ENCODE peak calls at places on chromosomes 16 and 17, in nine cellular contexts. One of them, this sample, is unnamed.

GRCh38 chr17:35242158-35242804 is 591 bp upstream of the SLFN5 start:
- DNase-seq in AG09319: no peak
- DNase-seq in mesothelial cell of epicardium: peak; percentile 67
- DNase-seq in fibroblast of lung: no peak
- DNase-seq in endothelial cell: peak; percentile 37
- DNase-seq in activated B cell treated with CpG ODN at 0.5 μM for 24 hours: peak; percentile 39
- DNase-seq in uterus: peak; percentile 45
- DNase-seq in fibroblast of mammary gland: peak; percentile 33
- DNase-seq in heart left ventricle: peak; percentile 58
- DNase-seq in this sample: peak; percentile 72

GRCh38 chr17:59375858-59376257 is 44.4 kb downstream of the YPEL2 start:
- DNase-seq in AG09319: no peak
- DNase-seq in mesothelial cell of epicardium: no peak
- DNase-seq in fibroblast of lung: no peak
- DNase-seq in endothelial cell: no peak
- DNase-seq in activated B cell treated with CpG ODN at 0.5 μM for 24 hours: no peak
- DNase-seq in uterus: no peak
- DNase-seq in fibroblast of mammary gland: no peak
- DNase-seq in heart left ventricle: no peak
- DNase-seq in this sample: no peak

GRCh38 chr17:27531469-27531948 is 75.3 kb downstream of the KSR1 start:
- DNase-seq in AG09319: no peak
- DNase-seq in mesothelial cell of epicardium: no peak
- DNase-seq in fibroblast of lung: no peak
- DNase-seq in endothelial cell: no peak
- DNase-seq in activated B cell treated with CpG ODN at 0.5 μM for 24 hours: no peak
- DNase-seq in uterus: no peak
- DNase-seq in fibroblast of mammary gland: no peak
- DNase-seq in heart left ventricle: no peak
- DNase-seq in this sample: no peak

GRCh38 chr16:14113344-14113743 is 42.2 kb downstream of the MRTFB start:
- DNase-seq in AG09319: no peak
- DNase-seq in mesothelial cell of epicardium: no peak
- DNase-seq in fibroblast of lung: no peak
- DNase-seq in endothelial cell: no peak
- DNase-seq in activated B cell treated with CpG ODN at 0.5 μM for 24 hours: no peak
- DNase-seq in uterus: no peak
- DNase-seq in fibroblast of mammary gland: no peak
- DNase-seq in heart left ventricle: no peak
- DNase-seq in this sample: no peak

GRCh38 chr17:17959520-17960361 is 12.5 kb downstream of the TOM1L2 start:
- DNase-seq in AG09319: no peak
- DNase-seq in mesothelial cell of epicardium: no peak
- DNase-seq in fibroblast of lung: peak; percentile 67
- DNase-seq in endothelial cell: no peak
- DNase-seq in activated B cell treated with CpG ODN at 0.5 μM for 24 hours: no peak
- DNase-seq in uterus: no peak
- DNase-seq in fibroblast of mammary gland: peak; percentile 45
- DNase-seq in heart left ventricle: no peak
- DNase-seq in this sample: no peak

GRCh38 chr16:50501986-50502615 is 46.1 kb upstream of the NKD1 start:
- DNase-seq in AG09319: no peak
- DNase-seq in mesothelial cell of epicardium: no peak
- DNase-seq in fibroblast of lung: no peak
- DNase-seq in endothelial cell: no peak
- DNase-seq in activated B cell treated with CpG ODN at 0.5 μM for 24 hours: no peak
- DNase-seq in uterus: no peak
- DNase-seq in fibroblast of mammary gland: no peak
- DNase-seq in heart left ventricle: no peak
- DNase-seq in this sample: peak; percentile 36

GRCh38 chr16:3235856-3236669 is 1.1 kb upstream of the ZNF200 start:
- DNase-seq in AG09319: no peak
- DNase-seq in mesothelial cell of epicardium: no peak
- DNase-seq in fibroblast of lung: no peak
- DNase-seq in endothelial cell: peak; percentile 8
- DNase-seq in activated B cell treated with CpG ODN at 0.5 μM for 24 hours: no peak
- DNase-seq in uterus: peak; percentile 35
- DNase-seq in fibroblast of mammary gland: no peak
- DNase-seq in heart left ventricle: peak; percentile 35
- DNase-seq in this sample: no peak

GRCh38 chr17:9768381-9768934 is 22.9 kb downstream of the DHRS7C start:
- DNase-seq in AG09319: no peak
- DNase-seq in mesothelial cell of epicardium: no peak
- DNase-seq in fibroblast of lung: peak; percentile 39
- DNase-seq in endothelial cell: no peak
- DNase-seq in activated B cell treated with CpG ODN at 0.5 μM for 24 hours: no peak
- DNase-seq in uterus: no peak
- DNase-seq in fibroblast of mammary gland: peak; percentile 54
- DNase-seq in heart left ventricle: no peak
- DNase-seq in this sample: no peak

GRCh38 chr16:71894921-71895678 is at the start of gene IST1:
- DNase-seq in AG09319: peak; percentile 99
- DNase-seq in mesothelial cell of epicardium: peak; percentile 96
- DNase-seq in fibroblast of lung: peak; percentile 99
- DNase-seq in endothelial cell: peak; percentile 97
- DNase-seq in activated B cell treated with CpG ODN at 0.5 μM for 24 hours: peak; percentile 91
- DNase-seq in uterus: peak; percentile 98
- DNase-seq in fibroblast of mammary gland: peak; percentile 99
- DNase-seq in heart left ventricle: peak; percentile 99
- DNase-seq in this sample: peak; percentile 98
- TF ChIP-seq CTCF in AG09319: no peak
- TF ChIP-seq CTCF in mesothelial cell of epicardium: no peak
- TF ChIP-seq CTCF in fibroblast of lung: no peak
- TF ChIP-seq CTCF in endothelial cell: no peak
- TF ChIP-seq CTCF in activated B cell treated with CpG ODN at 0.5 μM for 24 hours: no peak
- TF ChIP-seq CTCF in uterus: peak; percentile 17
- TF ChIP-seq CTCF in fibroblast of mammary gland: no peak
- TF ChIP-seq CTCF in heart left ventricle: no peak
- TF ChIP-seq CTCF in this sample: no peak

GRCh38 chr17:68863091-68863652 is 92.0 kb downstream of the ABCA8 start:
- DNase-seq in AG09319: no peak
- DNase-seq in mesothelial cell of epicardium: no peak
- DNase-seq in fibroblast of lung: no peak
- DNase-seq in endothelial cell: no peak
- DNase-seq in activated B cell treated with CpG ODN at 0.5 μM for 24 hours: no peak
- DNase-seq in uterus: no peak
- DNase-seq in fibroblast of mammary gland: no peak
- DNase-seq in heart left ventricle: no peak
- DNase-seq in this sample: no peak
- TF ChIP-seq CTCF in AG09319: no peak
- TF ChIP-seq CTCF in mesothelial cell of epicardium: peak; percentile 29
- TF ChIP-seq CTCF in fibroblast of lung: no peak
- TF ChIP-seq CTCF in endothelial cell: peak; percentile 39
- TF ChIP-seq CTCF in activated B cell treated with CpG ODN at 0.5 μM for 24 hours: no peak
- TF ChIP-seq CTCF in uterus: no peak
- TF ChIP-seq CTCF in fibroblast of mammary gland: no peak
- TF ChIP-seq CTCF in heart left ventricle: no peak
- TF ChIP-seq CTCF in this sample: peak; percentile 65

GRCh38 chr17:33197342-33197741 is 95.8 kb downstream of the ASIC2 start:
- DNase-seq in AG09319: no peak
- DNase-seq in mesothelial cell of epicardium: no peak
- DNase-seq in fibroblast of lung: no peak
- DNase-seq in endothelial cell: no peak
- DNase-seq in activated B cell treated with CpG ODN at 0.5 μM for 24 hours: no peak
- DNase-seq in uterus: no peak
- DNase-seq in fibroblast of mammary gland: no peak
- DNase-seq in heart left ventricle: no peak
- DNase-seq in this sample: no peak
- TF ChIP-seq CTCF in AG09319: no peak
- TF ChIP-seq CTCF in mesothelial cell of epicardium: no peak
- TF ChIP-seq CTCF in fibroblast of lung: no peak
- TF ChIP-seq CTCF in endothelial cell: no peak
- TF ChIP-seq CTCF in activated B cell treated with CpG ODN at 0.5 μM for 24 hours: no peak
- TF ChIP-seq CTCF in uterus: no peak
- TF ChIP-seq CTCF in fibroblast of mammary gland: no peak
- TF ChIP-seq CTCF in heart left ventricle: no peak
- TF ChIP-seq CTCF in this sample: no peak

GRCh38 chr16:77300232-77300631 is 101.0 kb downstream of the SYCE1L start:
- DNase-seq in AG09319: no peak
- DNase-seq in mesothelial cell of epicardium: no peak
- DNase-seq in fibroblast of lung: no peak
- DNase-seq in endothelial cell: no peak
- DNase-seq in activated B cell treated with CpG ODN at 0.5 μM for 24 hours: no peak
- DNase-seq in uterus: no peak
- DNase-seq in fibroblast of mammary gland: no peak
- DNase-seq in heart left ventricle: no peak
- DNase-seq in this sample: no peak
- TF ChIP-seq CTCF in AG09319: no peak
- TF ChIP-seq CTCF in mesothelial cell of epicardium: no peak
- TF ChIP-seq CTCF in fibroblast of lung: no peak
- TF ChIP-seq CTCF in endothelial cell: no peak
- TF ChIP-seq CTCF in activated B cell treated with CpG ODN at 0.5 μM for 24 hours: no peak
- TF ChIP-seq CTCF in uterus: no peak
- TF ChIP-seq CTCF in fibroblast of mammary gland: no peak
- TF ChIP-seq CTCF in heart left ventricle: no peak
- TF ChIP-seq CTCF in this sample: no peak

GRCh38 chr16:68746951-68747350 is 9.9 kb downstream of the CDH1 start:
- DNase-seq in AG09319: no peak
- DNase-seq in mesothelial cell of epicardium: no peak
- DNase-seq in fibroblast of lung: no peak
- DNase-seq in endothelial cell: no peak
- DNase-seq in activated B cell treated with CpG ODN at 0.5 μM for 24 hours: no peak
- DNase-seq in uterus: no peak
- DNase-seq in fibroblast of mammary gland: no peak
- DNase-seq in heart left ventricle: no peak
- DNase-seq in this sample: no peak
- TF ChIP-seq CTCF in AG09319: no peak
- TF ChIP-seq CTCF in mesothelial cell of epicardium: no peak
- TF ChIP-seq CTCF in fibroblast of lung: no peak
- TF ChIP-seq CTCF in endothelial cell: no peak
- TF ChIP-seq CTCF in activated B cell treated with CpG ODN at 0.5 μM for 24 hours: no peak
- TF ChIP-seq CTCF in uterus: no peak
- TF ChIP-seq CTCF in fibroblast of mammary gland: no peak
- TF ChIP-seq CTCF in heart left ventricle: no peak
- TF ChIP-seq CTCF in this sample: no peak

GRCh38 chr16:89507834-89508590 is at the start of gene SPG7:
- DNase-seq in AG09319: peak; percentile 66
- DNase-seq in mesothelial cell of epicardium: peak; percentile 97
- DNase-seq in fibroblast of lung: peak; percentile 87
- DNase-seq in endothelial cell: peak; percentile 92
- DNase-seq in activated B cell treated with CpG ODN at 0.5 μM for 24 hours: peak; percentile 98
- DNase-seq in uterus: peak; percentile 89
- DNase-seq in fibroblast of mammary gland: peak; percentile 79
- DNase-seq in heart left ventricle: peak; percentile 90
- DNase-seq in this sample: peak; percentile 93
- TF ChIP-seq CTCF in AG09319: no peak
- TF ChIP-seq CTCF in mesothelial cell of epicardium: no peak
- TF ChIP-seq CTCF in fibroblast of lung: no peak
- TF ChIP-seq CTCF in endothelial cell: no peak
- TF ChIP-seq CTCF in activated B cell treated with CpG ODN at 0.5 μM for 24 hours: no peak
- TF ChIP-seq CTCF in uterus: no peak
- TF ChIP-seq CTCF in fibroblast of mammary gland: no peak
- TF ChIP-seq CTCF in heart left ventricle: no peak
- TF ChIP-seq CTCF in this sample: no peak

DNA sequence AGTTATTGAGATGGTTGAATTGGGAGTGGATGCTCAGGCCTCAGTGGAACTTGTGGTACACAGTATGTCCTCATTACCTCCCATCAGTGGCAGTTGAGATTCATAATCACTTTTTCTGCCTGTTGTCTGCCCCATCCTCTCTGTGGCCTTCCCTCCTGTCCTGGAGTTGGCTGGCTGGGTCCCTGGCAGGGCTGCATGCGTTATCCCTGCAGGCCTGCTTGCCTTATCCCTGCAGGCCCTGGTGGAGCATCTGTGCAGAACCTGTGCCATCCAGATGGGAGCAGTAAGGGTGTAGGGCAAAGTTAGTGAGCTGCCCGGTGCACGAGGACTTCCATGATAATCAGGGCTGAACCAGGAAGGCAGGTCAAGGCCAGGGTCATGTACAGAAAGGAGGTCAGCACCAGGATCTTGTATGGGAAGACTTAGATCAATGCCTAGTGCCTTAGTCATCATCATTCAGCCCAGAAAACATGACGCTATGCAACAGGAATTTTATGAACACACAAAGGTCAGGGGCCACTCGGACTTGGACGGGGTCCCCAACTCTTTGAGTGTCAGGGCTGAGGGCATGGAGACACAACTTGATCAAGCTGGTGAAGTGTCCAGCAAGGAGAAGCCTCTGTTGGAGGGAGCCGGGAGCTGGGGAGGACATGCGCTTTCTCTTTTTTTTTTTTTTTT is 47.2 kb downstream of the ABCC1 start:
- DNase-seq in AG09319: peak; percentile 61
- DNase-seq in mesothelial cell of epicardium: no peak
- DNase-seq in fibroblast of lung: peak; percentile 97
- DNase-seq in endothelial cell: no peak
- DNase-seq in activated B cell treated with CpG ODN at 0.5 μM for 24 hours: no peak
- DNase-seq in uterus: peak; percentile 61
- DNase-seq in fibroblast of mammary gland: peak; percentile 96
- DNase-seq in heart left ventricle: no peak
- DNase-seq in this sample: no peak
- TF ChIP-seq CTCF in AG09319: no peak
- TF ChIP-seq CTCF in mesothelial cell of epicardium: no peak
- TF ChIP-seq CTCF in fibroblast of lung: no peak
- TF ChIP-seq CTCF in endothelial cell: no peak
- TF ChIP-seq CTCF in activated B cell treated with CpG ODN at 0.5 μM for 24 hours: no peak
- TF ChIP-seq CTCF in uterus: no peak
- TF ChIP-seq CTCF in fibroblast of mammary gland: no peak
- TF ChIP-seq CTCF in heart left ventricle: no peak
- TF ChIP-seq CTCF in this sample: no peak

This sample was measured in type B pancreatic cell.